ENCODE peak calls at places on chromosomes 7 and 10, in five cellular contexts. C, M, J, F and A are unnamed samples.

GRCh38 chr7:55432937-55433784 is 68.0 kb downstream of the LANCL2 start:
- DNase-seq in C (peak; percentile 36), M (no peak), J (no peak), F (no peak), A (peak; percentile 58)

GRCh38 chr10:80407836-80408197 is 534 bp upstream of the PRXL2A start:
- DNase-seq in M (no peak), J (no peak), F (no peak), C (peak; percentile 45), A (no peak)

GRCh38 chr7:106425017-106425719 is 140.4 kb upstream of the NAMPT start:
- DNase-seq in F (peak; percentile 100), J (peak; percentile 99), M (no peak), C (peak; percentile 67), A (no peak)

GRCh38 chr7:4882169-4882741 is 1.3 kb downstream of the RADIL start:
- DNase-seq in M (no peak), J (peak; percentile 24), C (peak; percentile 61), F (no peak), A (peak; percentile 63)

GRCh38 chr7:3065724-3066143 is 22.1 kb upstream of the CARD11 start:
- DNase-seq in F (no peak), M (peak; percentile 45), J (no peak), C (no peak), A (no peak)

GRCh38 chr10:31490858-31491504 is 172.0 kb downstream of the ZEB1 start:
- DNase-seq in C (no peak), F (peak; percentile 20), J (no peak), M (no peak), A (no peak)

GRCh38 chr7:41987-42386 is 150.4 kb upstream of the FAM20C start:
- DNase-seq in M (no peak), J (no peak), C (no peak), F (no peak), A (no peak)

GRCh38 chr10:24209946-24210491 is 1.1 kb downstream of the KIAA1217 start:
- DNase-seq in J (peak; percentile 55), M (no peak), C (no peak), F (peak; percentile 54), A (no peak)

GRCh38 chr7:158050441-158051371 is 536.9 kb downstream of the PTPRN2 start:
- DNase-seq in M (no peak), J (no peak), F (no peak), C (no peak), A (no peak)

GRCh38 chr7:44307301-44307900 is 18.0 kb downstream of the CAMK2B start:
- DNase-seq in M (no peak), J (no peak), C (no peak), F (peak; percentile 42), A (peak; percentile 83)

GRCh38 chr10:80075781-80076180 is 2.7 kb upstream of the TMEM254 start:
- DNase-seq in M (no peak), J (no peak), F (no peak), C (no peak), A (no peak)